ENCODE peak calls at places on chromosomes 4 and X, in seven cellular contexts. I is spleen; P is right lobe of liver; U is fibroblast of lung; R is Jurkat, Clone E6-1; N is K562; Z is substantia nigra. C is an unnamed sample.

GRCh38 chr4:154465085-154465484 is 26.5 kb downstream of the DCHS2 start:
- DNase-seq in N (no peak), I (no peak), U (peak; percentile 28), R (no peak), Z (no peak), P (no peak), C (peak; percentile 3)

GRCh38 chr4:107721436-107722090 is 1.5 kb upstream of the PAPSS1 start:
- DNase-seq in P (no peak), R (no peak), N (no peak), U (no peak), I (peak; percentile 90), Z (no peak), C (no peak)

GRCh38 chr4:7347981-7348380 is 86.7 kb downstream of the PSAPL1 start:
- DNase-seq in Z (no peak), P (no peak), U (no peak), R (no peak), I (no peak), N (no peak), C (no peak)

GRCh38 chrX:28675173-28675572 is 87.9 kb downstream of the IL1RAPL1 start:
- DNase-seq in R (no peak), I (no peak), U (no peak), P (no peak), N (no peak), Z (no peak), C (peak; percentile 21)

GRCh38 chrX:110442631-110443030 is 84.0 kb downstream of the RTL9 start:
- DNase-seq in U (peak; percentile 10), R (peak; percentile 12), P (no peak), N (peak; percentile 51), I (no peak), Z (no peak), C (peak; percentile 34)

GRCh38 chr4:159777689-159778088 is 674.8 kb downstream of the RAPGEF2 start:
- DNase-seq in P (no peak), N (no peak), R (no peak), Z (no peak), U (no peak), I (no peak), C (no peak)

GRCh38 chrX:118595501-118596042 is 100.0 kb downstream of the DOCK11 start:
- DNase-seq in P (no peak), N (no peak), R (no peak), U (no peak), Z (no peak), I (no peak), C (no peak)

GRCh38 chr4:20995015-20995414 is 294.8 kb downstream of the PACRGL start:
- DNase-seq in U (peak; percentile 1), I (no peak), P (no peak), Z (no peak), R (no peak), N (no peak), C (no peak)

GRCh38 chrX:57329008-57329407 is 42.5 kb downstream of the FAAH2 start:
- DNase-seq in P (no peak), R (no peak), U (no peak), I (no peak), Z (no peak), N (no peak), C (no peak)

GRCh38 chrX:69506617-69507499 is 2.7 kb downstream of the NALF2 start:
- DNase-seq in N (no peak), R (no peak), I (no peak), Z (no peak), P (no peak), U (no peak), C (no peak)

GRCh38 chr4:15963568-15963967 is 593 bp upstream of the FGFBP2 start:
- DNase-seq in Z (no peak), R (no peak), N (no peak), U (no peak), P (no peak), I (peak; percentile 84), C (no peak)

GRCh38 chrX:119488749-119489148 is 20.5 kb downstream of the SLC25A5 start:
- DNase-seq in P (peak; percentile 51), N (peak; percentile 22), Z (no peak), U (peak; percentile 59), R (no peak), I (no peak), C (peak; percentile 64)

GRCh38 chr4:2042207-2042946 is 16.8 kb upstream of the NAT8L start:
- DNase-seq in U (no peak), N (peak; percentile 81), R (no peak), P (peak; percentile 31), Z (peak; percentile 63), I (peak; percentile 87), C (peak; percentile 51)

GRCh38 chrX:68985135-68985725 is 156.4 kb downstream of the EFNB1 start:
- DNase-seq in N (no peak), U (no peak), Z (no peak), R (no peak), P (no peak), I (no peak), C (no peak)

GRCh38 chr4:56235714-56236113 is 151.6 kb downstream of the AASDH start:
- DNase-seq in Z (no peak), N (no peak), I (no peak), P (no peak), R (no peak), U (no peak), C (no peak)

GRCh38 chrX:1421433-1422134 is 29.7 kb upstream of the SLC25A6 start:
- DNase-seq in R (no peak), P (no peak), I (peak; percentile 21), Z (no peak), U (no peak), N (no peak), C (no peak)

GRCh38 chrX:26649534-26649933 is 433.6 kb downstream of the MAGEB5 start:
- DNase-seq in P (no peak), Z (no peak), R (peak; percentile 29), U (peak; percentile 28), N (peak; percentile 14), I (no peak), C (peak; percentile 7)

GRCh38 chrX:120517936-120518335 is 42.8 kb downstream of the CUL4B start:
- DNase-seq in Z (no peak), U (peak; percentile 76), P (no peak), R (no peak), N (no peak), I (no peak), C (peak; percentile 75)

GRCh38 chr4:6907658-6908191 is 1.9 kb upstream of the TBC1D14 start:
- DNase-seq in I (peak; percentile 86), U (peak; percentile 43), N (peak; percentile 52), R (no peak), Z (peak; percentile 31), P (no peak), C (peak; percentile 56)

GRCh38 chrX:46912673-46913491 is 661 bp downstream of the JADE3 start:
- DNase-seq in R (peak; percentile 21), N (peak; percentile 22), U (peak; percentile 19), Z (peak; percentile 22), I (peak; percentile 87), P (peak; percentile 54), C (peak; percentile 67)

GRCh38 chrX:133921764-133922389 is 63.5 kb downstream of the GPC3 start:
- DNase-seq in P (peak; percentile 67), N (peak; percentile 13), Z (peak; percentile 25), U (peak; percentile 13), R (peak; percentile 34), I (no peak), C (peak; percentile 28)

GRCh38 chr4:19983072-19983471 is 268.6 kb upstream of the SLIT2 start:
- DNase-seq in I (no peak), U (peak; percentile 97), N (no peak), Z (no peak), R (no peak), P (no peak), C (peak; percentile 64)

GRCh38 chr4:74534936-74535335 is 90.0 kb downstream of the AREG start:
- DNase-seq in P (no peak), N (no peak), R (no peak), U (no peak), Z (no peak), I (no peak), C (no peak)

GRCh38 chr4:59200992-59201391 is 1999.1 kb upstream of the ADGRL3 start:
- DNase-seq in P (no peak), R (no peak), N (no peak), Z (no peak), U (no peak), I (no peak), C (no peak)

GRCh38 chr4:95129036-95129435 is 371.3 kb downstream of the BMPR1B start:
- DNase-seq in Z (no peak), P (no peak), I (no peak), N (no peak), R (no peak), U (peak; percentile 8), C (peak; percentile 21)

C was measured in astrocyte of the hippocampus.